ENCODE peak calls at places on chromosomes 12 and 14, in five cellular contexts. B, G, Y, A and L are unnamed samples. For H3K4me1, the result is how much of the 10 kb centered on the place peaks cover.

GRCh38 chr14:31363331-31364073 is 56.8 kb downstream of the HEATR5A start:
- DNase-seq in Y (no peak), A (no peak), B (no peak), G (no peak), L (no peak)

GRCh38 chr14:58805605-58806358 is 168.0 kb downstream of the DACT1 start:
- DNase-seq in G (no peak), Y (no peak), A (no peak), B (no peak), L (no peak)

GRCh38 chr14:101876539-101876938 is 87.8 kb upstream of the DYNC1H1 start:
- DNase-seq in B (peak), A (peak), Y (no peak), G (peak), L (no peak)

GRCh38 chr14:95319312-95320075 is at the start of gene CLMN:
- DNase-seq in B (peak), G (peak), Y (peak), A (peak), L (peak)

GRCh38 chr12:93002278-93003054 is 73.4 kb upstream of the EEA1 start:
- DNase-seq in B (no peak), G (no peak), Y (no peak), A (no peak), L (no peak)

GRCh38 chr12:39605501-39605900 is 14.1 kb downstream of the ABCD2 start:
- DNase-seq in B (no peak), A (no peak), G (no peak), Y (no peak), L (no peak)

GRCh38 chr14:60238955-60239354 is 10.1 kb upstream of the PPM1A start:
- DNase-seq in G (no peak), A (no peak), Y (no peak), B (no peak), L (no peak)

GRCh38 chr12:59823535-59823934 is 227.7 kb downstream of the SLC16A7 start:
- DNase-seq in B (no peak), G (no peak), Y (no peak), A (no peak), L (no peak)

GRCh38 chr14:55294603-55295002 is 23.4 kb downstream of the FBXO34 start:
- DNase-seq in Y (no peak), B (no peak), G (no peak), A (no peak), L (no peak)

GRCh38 chr14:55288439-55288838 is 17.2 kb downstream of the FBXO34 start:
- DNase-seq in Y (no peak), G (no peak), B (no peak), A (no peak), L (no peak)

DNA sequence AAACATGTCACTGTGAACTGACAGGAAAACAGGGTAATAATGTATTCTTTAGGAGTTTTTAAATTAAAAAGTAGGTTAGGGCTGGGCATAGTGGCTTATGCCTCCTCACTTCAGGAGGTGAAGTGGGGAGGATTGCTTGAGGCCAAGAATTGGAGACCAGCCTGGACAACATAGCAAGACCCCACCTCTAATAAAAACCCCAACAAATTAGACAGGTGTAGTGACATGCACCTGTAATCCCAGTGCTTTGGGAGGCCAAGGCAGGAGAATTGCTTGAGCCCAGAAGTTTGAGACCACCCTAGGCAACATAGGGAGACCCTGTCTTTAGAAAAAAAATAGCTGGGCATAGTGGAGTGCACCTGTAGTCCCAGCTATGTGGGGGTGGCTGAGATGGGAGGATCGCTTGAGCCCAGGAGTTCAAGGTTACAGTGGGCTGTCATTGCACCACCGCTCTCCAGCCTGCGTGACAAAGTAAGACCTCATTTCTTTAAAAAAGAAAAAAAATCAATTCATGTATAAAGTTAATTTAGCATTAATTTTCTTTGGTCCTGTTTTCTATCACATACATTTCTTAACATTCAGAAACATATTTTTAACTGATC is 20.4 kb downstream of the FBXO34 start:
- DNase-seq in G (no peak), Y (no peak), A (no peak), B (no peak), L (no peak)
- H3K4me1 ChIP-seq in G (under half), Y (under half), A (under half), B (under half), L (under half)

GRCh38 chr14:73887704-73888459 is 1.2 kb downstream of the ZNF410 start:
- DNase-seq in G (no peak), A (no peak), B (no peak), Y (no peak), L (no peak)

GRCh38 chr14:73887116-73887490 is 444 bp downstream of the ZNF410 start:
- DNase-seq in B (no peak), Y (no peak), A (peak), G (no peak), L (no peak)

GRCh38 chr14:73888460-73888725 is 1.7 kb downstream of the ZNF410 start:
- DNase-seq in Y (no peak), B (no peak), G (no peak), A (no peak), L (no peak)

GRCh38 chr14:73884438-73885190 is 2.0 kb upstream of the ZNF410 start:
- DNase-seq in A (no peak), G (no peak), Y (no peak), B (no peak), L (no peak)

DNA sequence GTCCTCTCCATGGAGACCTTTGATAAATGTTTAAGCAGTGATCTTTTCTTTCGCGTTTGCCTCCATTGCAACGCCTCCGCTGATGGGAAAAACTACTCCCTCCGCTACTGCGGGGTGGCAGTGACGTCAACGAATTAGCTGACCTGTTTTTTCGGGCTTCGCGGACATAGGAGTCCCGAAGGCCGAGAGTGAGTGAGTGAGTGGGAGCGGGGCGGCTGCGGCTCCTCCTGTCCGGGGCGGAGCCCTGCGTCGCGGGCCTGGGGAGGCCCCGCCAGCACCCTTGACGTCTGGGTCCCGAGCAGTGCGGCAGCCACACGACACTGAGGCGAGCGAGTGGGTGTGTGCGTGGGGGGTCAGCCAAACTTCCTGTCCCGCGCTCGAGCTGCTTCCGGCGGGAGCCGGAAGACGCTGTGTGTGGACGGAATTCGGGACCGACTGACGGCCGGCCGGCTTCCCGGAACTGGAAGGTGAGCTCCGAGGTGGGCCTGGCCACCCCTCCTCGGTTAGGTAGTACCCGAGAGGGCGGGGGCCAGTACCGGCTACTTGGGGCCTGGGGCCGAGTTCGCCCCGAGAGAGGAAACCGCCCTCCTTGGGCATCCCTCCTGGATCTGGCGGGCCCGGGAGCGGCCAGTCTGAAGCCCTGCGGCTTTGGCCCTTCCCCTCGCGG is at the start of gene ZNF410:
- DNase-seq in B (peak), Y (peak), G (peak), A (peak), L (peak)
- TF ChIP-seq POLR2A in B (peak), Y (peak), G (no peak), A (peak), L (peak)

GRCh38 chr14:51823706-51824105 is 36.7 kb upstream of the GNG2 start:
- DNase-seq in Y (no peak), B (no peak), A (no peak), G (no peak), L (no peak)
- H3K4me1 ChIP-seq in Y (under half), B (under half), A (under half), G (under half), L (under half)

GRCh38 chr12:113425960-113426453 is 3.8 kb downstream of the SDSL start:
- DNase-seq in B (no peak), Y (no peak), A (no peak), G (no peak), L (no peak)

GRCh38 chr12:113422929-113423669 is 919 bp downstream of the SDSL start:
- DNase-seq in A (no peak), G (no peak), B (no peak), Y (no peak), L (no peak)

GRCh38 chr12:113420996-113421595 is 1.1 kb upstream of the SDSL start:
- DNase-seq in B (no peak), G (no peak), Y (no peak), A (no peak), L (no peak)

GRCh38 chr12:113424915-113425823 is 3.0 kb downstream of the SDSL start:
- DNase-seq in G (peak), A (no peak), B (peak), Y (peak), L (no peak)

DNA sequence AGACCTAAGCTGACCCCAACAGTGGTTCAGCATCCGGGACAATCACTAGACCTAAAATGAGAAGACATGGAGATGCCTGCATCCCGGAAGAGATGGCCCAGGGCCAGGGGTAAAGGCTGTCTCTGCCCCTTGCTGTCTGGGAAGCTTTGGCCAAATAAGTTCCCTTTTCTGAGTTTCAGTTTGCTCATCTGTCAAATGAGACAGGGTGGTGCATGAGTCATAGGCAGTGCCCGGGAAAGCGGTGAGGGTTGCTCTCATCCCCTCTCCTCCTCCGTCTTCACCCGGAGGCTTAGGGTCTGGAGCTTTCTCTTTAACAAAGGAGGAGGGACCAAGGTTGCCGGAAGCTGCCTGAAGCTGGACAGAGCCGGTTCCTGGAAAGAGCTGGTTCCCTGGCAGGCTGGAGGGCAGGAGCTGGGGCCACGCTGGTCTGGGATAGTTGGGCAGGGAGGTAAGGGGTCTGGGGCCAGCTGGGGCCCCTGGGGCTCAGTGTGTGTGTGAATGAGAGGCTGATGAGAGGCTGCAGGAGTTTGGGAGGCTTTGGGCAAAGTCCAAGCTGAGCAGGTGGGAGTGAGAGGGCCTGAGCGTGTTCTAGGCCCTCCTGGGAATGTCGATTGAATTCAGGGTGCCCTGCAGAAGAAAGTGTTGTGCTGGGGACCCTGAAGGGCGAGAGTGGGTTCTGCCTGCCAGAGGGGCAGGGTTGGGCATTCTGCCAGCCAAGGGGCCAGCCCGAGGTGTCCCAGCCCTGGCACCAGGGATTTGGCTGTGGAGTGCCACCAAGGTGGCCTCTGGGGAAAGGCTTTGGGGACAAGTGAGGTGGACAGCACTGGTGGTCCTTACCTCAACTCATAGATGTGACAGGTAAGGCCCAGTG is at the start of gene SDSL:
- DNase-seq in B (peak), G (peak), Y (peak), A (peak), L (peak)
- TF ChIP-seq POLR2A in B (no peak), G (no peak), Y (peak), A (no peak), L (peak)

GRCh38 chr14:99668307-99668997 is 15.6 kb upstream of the CYP46A1 start:
- DNase-seq in B (no peak), A (no peak), G (no peak), Y (no peak), L (no peak)

GRCh38 chr14:99664636-99665273 is 19.3 kb upstream of the CYP46A1 start:
- DNase-seq in Y (no peak), G (no peak), B (no peak), A (no peak), L (no peak)

GRCh38 chr14:99667821-99668220 is 16.3 kb upstream of the CYP46A1 start:
- DNase-seq in B (no peak), Y (no peak), G (no peak), A (no peak), L (no peak)

GRCh38 chr14:99667045-99667444 is 17.1 kb upstream of the CYP46A1 start:
- DNase-seq in A (no peak), Y (no peak), B (no peak), G (no peak), L (no peak)

DNA sequence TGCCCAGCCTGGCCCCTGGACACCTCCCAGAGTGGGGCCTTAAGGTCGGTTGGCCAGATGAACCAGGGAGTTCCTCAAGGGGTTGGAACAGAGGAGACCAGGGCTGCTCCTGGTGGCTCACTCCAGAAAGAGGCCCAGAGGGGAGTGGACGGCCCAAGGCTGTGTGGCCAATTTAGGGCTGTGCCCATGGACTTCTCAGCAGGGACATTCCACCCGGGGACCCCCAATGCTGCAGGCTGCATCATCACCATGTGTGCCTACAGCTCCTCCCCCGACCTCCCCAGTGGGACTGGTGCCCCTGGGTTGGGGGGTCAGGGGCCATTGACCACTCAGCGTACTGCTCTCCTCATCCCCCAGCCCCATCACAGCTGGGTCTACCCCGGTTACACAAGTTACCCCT is 17.6 kb upstream of the CYP46A1 start:
- DNase-seq in G (no peak), Y (no peak), B (no peak), A (no peak), L (no peak)
- H3K4me1 ChIP-seq in G (under half), Y (under half), B (under half), A (under half), L (under half)